ENCODE peak calls at places on chromosomes 13 and 19, in five cellular contexts. Q is CD8-positive, alpha-beta T cell; L is AG04449; T is fibroblast of villous mesenchyme; P is PC-9. E is an unnamed sample.

GRCh38 chr19:21851596-21852345 is 15.8 kb upstream of the ZNF43 start:
- DNase-seq in Q (peak), L (peak), T (peak), P (peak), E (peak)

GRCh38 chr13:80447747-80448146 is 106.8 kb upstream of the SPRY2 start:
- DNase-seq in Q (no peak), L (no peak), T (no peak), P (no peak), E (no peak)

GRCh38 chr19:771332-771785 is 20.4 kb downstream of the MISP start:
- DNase-seq in Q (no peak), L (no peak), T (peak), P (no peak), E (no peak)

GRCh38 chr13:51614350-51614786 is 30.1 kb downstream of the WDFY2 start:
- DNase-seq in Q (peak), L (no peak), T (peak), P (no peak), E (no peak)

GRCh38 chr13:22218784-22219183 is 547.9 kb downstream of the FGF9 start:
- DNase-seq in Q (no peak), L (no peak), T (no peak), P (no peak), E (no peak)

GRCh38 chr13:94268661-94269060 is 210.8 kb downstream of the DCT start:
- DNase-seq in Q (no peak), L (no peak), T (no peak), P (no peak), E (no peak)

GRCh38 chr13:20525144-20525600 is 485 bp downstream of the CRYL1 start:
- DNase-seq in Q (no peak), L (no peak), T (peak), P (no peak), E (no peak)

GRCh38 chr13:28820099-28821051 is at the start of gene MTUS2:
- DNase-seq in Q (no peak), L (no peak), T (no peak), P (no peak), E (no peak)

GRCh38 chr13:95418946-95419345 is 117.7 kb upstream of the ABCC4 start:
- DNase-seq in Q (no peak), L (no peak), T (no peak), P (peak), E (no peak)

GRCh38 chr13:39552233-39552632 is 50.8 kb downstream of the LHFPL6 start:
- DNase-seq in Q (no peak), L (no peak), T (no peak), P (no peak), E (no peak)

GRCh38 chr19:13056052-13056660 is 46.5 kb downstream of the LYL1 start:
- DNase-seq in Q (no peak), L (no peak), T (peak), P (no peak), E (no peak)

GRCh38 chr13:95020298-95020987 is 280.8 kb downstream of the ABCC4 start:
- DNase-seq in Q (no peak), L (no peak), T (no peak), P (peak), E (no peak)

GRCh38 chr19:50565984-50566903 is 2.0 kb downstream of the LRRC4B start:
- DNase-seq in Q (no peak), L (no peak), T (no peak), P (no peak), E (no peak)

GRCh38 chr13:98481511-98481951 is 95.4 kb downstream of the STK24 start:
- DNase-seq in Q (no peak), L (no peak), T (peak), P (no peak), E (no peak)

GRCh38 chr19:40005670-40006272 is 8.9 kb downstream of the ZNF546 start:
- DNase-seq in Q (no peak), L (no peak), T (no peak), P (no peak), E (no peak)

GRCh38 chr19:17847538-17848366 is at the start of gene JAK3:
- DNase-seq in Q (peak), L (no peak), T (peak), P (no peak), E (no peak)

GRCh38 chr13:110062077-110062776 is 244.7 kb downstream of the COL4A1 start:
- DNase-seq in Q (no peak), L (no peak), T (no peak), P (peak), E (no peak)

GRCh38 chr19:52946322-52947310 is 16.1 kb downstream of the ZNF816 start:
- DNase-seq in Q (no peak), L (no peak), T (peak), P (no peak), E (no peak)

GRCh38 chr19:43820098-43820860 is 6.8 kb upstream of the ZNF283 start:
- DNase-seq in Q (no peak), L (no peak), T (peak), P (no peak), E (no peak)

GRCh38 chr13:91216928-91217700 is 130.4 kb upstream of the MIR17HG start:
- DNase-seq in Q (no peak), L (no peak), T (no peak), P (no peak), E (no peak)

GRCh38 chr13:110712081-110712848 is 1.2 kb upstream of the ING1 start:
- DNase-seq in Q (peak), L (no peak), T (peak), P (peak), E (no peak)

GRCh38 chr13:45737571-45738002 is 35.5 kb downstream of the CBY2 start:
- DNase-seq in Q (no peak), L (no peak), T (no peak), P (no peak), E (no peak)

GRCh38 chr19:2477732-2478191 is 1.8 kb downstream of the GADD45B start:
- DNase-seq in Q (no peak), L (no peak), T (peak), P (peak), E (no peak)

GRCh38 chr13:43114504-43114903 is 91.1 kb downstream of the DNAJC15 start:
- DNase-seq in Q (no peak), L (no peak), T (no peak), P (no peak), E (no peak)

GRCh38 chr13:43111887-43112400 is 88.6 kb downstream of the DNAJC15 start:
- DNase-seq in Q (no peak), L (no peak), T (no peak), P (no peak), E (no peak)

GRCh38 chr13:43119206-43119605 is 95.8 kb downstream of the DNAJC15 start:
- DNase-seq in Q (no peak), L (no peak), T (no peak), P (no peak), E (no peak)

GRCh38 chr13:43113603-43114002 is 90.2 kb downstream of the DNAJC15 start:
- DNase-seq in Q (no peak), L (peak), T (peak), P (no peak), E (no peak)

DNA sequence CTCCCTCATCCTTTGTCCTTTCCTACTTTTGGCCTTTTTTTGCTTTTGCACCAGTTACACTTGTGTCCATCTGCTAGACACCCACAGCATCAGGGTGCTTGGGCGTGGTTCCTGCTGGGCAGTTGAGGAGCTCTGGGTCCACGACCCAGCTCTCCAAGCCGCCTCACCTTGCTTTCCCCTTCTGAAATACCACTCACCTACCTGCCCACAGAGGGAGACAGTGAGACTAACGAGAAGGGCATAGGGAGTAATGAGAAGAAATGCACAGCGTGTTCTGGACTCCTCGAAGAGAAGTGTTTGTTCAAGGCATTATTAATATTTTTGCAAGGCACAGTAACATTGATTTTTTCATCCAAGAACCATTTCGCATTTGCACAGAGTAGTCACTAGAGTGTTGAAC is 92.9 kb downstream of the DNAJC15 start:
- DNase-seq in Q (no peak), L (no peak), T (no peak), P (no peak), E (no peak)
- TF ChIP-seq CTCF in Q (no peak), L (no peak), T (no peak), P (no peak), E (no peak)

DNA sequence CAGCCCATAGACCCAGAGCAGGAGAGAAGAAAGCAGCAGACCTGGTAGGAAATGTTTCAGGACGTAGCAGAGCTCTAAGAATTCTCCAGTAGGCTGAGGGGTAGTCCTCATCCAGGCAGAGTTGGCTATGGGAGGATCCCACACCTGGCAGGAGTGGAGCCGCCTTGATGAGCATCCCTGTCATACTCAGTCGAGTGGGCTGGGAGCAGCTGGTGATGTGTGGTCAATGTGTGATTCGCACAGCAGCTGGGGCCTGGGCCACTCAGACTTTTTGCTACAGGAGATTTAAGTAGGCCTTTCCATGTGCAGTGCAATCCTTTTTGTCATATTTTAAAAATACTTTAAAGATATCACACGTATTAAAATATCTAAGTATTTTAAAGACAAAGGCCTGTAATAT is 56.6 kb downstream of the MYO16 start:
- DNase-seq in Q (no peak), L (no peak), T (no peak), P (no peak), E (no peak)
- TF ChIP-seq CTCF in Q (no peak), L (no peak), T (no peak), P (no peak), E (no peak)

GRCh38 chr19:4701557-4701956 is 22.1 kb downstream of the DPP9 start:
- DNase-seq in Q (no peak), L (no peak), T (no peak), P (no peak), E (no peak)

GRCh38 chr19:4699826-4700572 is 23.6 kb downstream of the DPP9 start:
- DNase-seq in Q (no peak), L (no peak), T (no peak), P (no peak), E (no peak)

GRCh38 chr19:4703671-4704316 is 19.8 kb downstream of the DPP9 start:
- DNase-seq in Q (no peak), L (no peak), T (no peak), P (no peak), E (no peak)

GRCh38 chr19:4702764-4703163 is 20.9 kb downstream of the DPP9 start:
- DNase-seq in Q (no peak), L (no peak), T (no peak), P (no peak), E (no peak)

GRCh38 chr19:4700573-4700970 is 23.1 kb downstream of the DPP9 start:
- DNase-seq in Q (no peak), L (no peak), T (no peak), P (no peak), E (no peak)
- TF ChIP-seq CTCF in Q (no peak), L (no peak), T (no peak), P (no peak), E (no peak)

GRCh38 chr19:33405491-33406461 is 32.3 kb downstream of the CEBPG start:
- DNase-seq in Q (no peak), L (no peak), T (no peak), P (no peak), E (no peak)

GRCh38 chr19:33406521-33407139 is 33.1 kb downstream of the CEBPG start:
- DNase-seq in Q (peak), L (no peak), T (peak), P (no peak), E (no peak)

GRCh38 chr19:33408116-33408515 is 34.6 kb downstream of the CEBPG start:
- DNase-seq in Q (no peak), L (no peak), T (no peak), P (no peak), E (no peak)

GRCh38 chr19:33407716-33408115 is 34.2 kb downstream of the CEBPG start:
- DNase-seq in Q (no peak), L (no peak), T (no peak), P (no peak), E (no peak)

GRCh38 chr19:33407140-33407551 is 33.6 kb downstream of the CEBPG start:
- DNase-seq in Q (no peak), L (no peak), T (no peak), P (no peak), E (no peak)
- TF ChIP-seq CTCF in Q (peak), L (no peak), T (no peak), P (peak), E (no peak)

GRCh38 chr19:48975947-48976847 is 11.1 kb downstream of the FTL start:
- DNase-seq in Q (no peak), L (no peak), T (no peak), P (peak), E (no peak)
- TF ChIP-seq CTCF in Q (no peak), L (no peak), T (peak), P (peak), E (peak)